ENCODE peak calls at places on chromosomes 13 and 19, in four cellular contexts. One of them, this sample, is unnamed.

GRCh38 chr13:110302986-110303385 is 4.0 kb downstream of the COL4A1 start:
- DNase-seq in GM13976: no peak
- DNase-seq in heart left ventricle: no peak
- DNase-seq in uterus: no peak
- DNase-seq in this sample: no peak

GRCh38 chr19:5157186-5157585 is 183.4 kb downstream of the PTPRS start:
- DNase-seq in GM13976: no peak
- DNase-seq in heart left ventricle: peak
- DNase-seq in uterus: no peak
- DNase-seq in this sample: no peak

GRCh38 chr13:92769064-92769463 is 457.5 kb upstream of the GPC6 start:
- DNase-seq in GM13976: no peak
- DNase-seq in heart left ventricle: no peak
- DNase-seq in uterus: no peak
- DNase-seq in this sample: no peak

GRCh38 chr19:4870025-4870700 is 2.7 kb upstream of the PLIN3 start:
- DNase-seq in GM13976: no peak
- DNase-seq in heart left ventricle: peak
- DNase-seq in uterus: no peak
- DNase-seq in this sample: no peak

GRCh38 chr13:106619688-106620555 is 52.0 kb upstream of the ARGLU1 start:
- DNase-seq in GM13976: peak
- DNase-seq in heart left ventricle: no peak
- DNase-seq in uterus: no peak
- DNase-seq in this sample: peak

GRCh38 chr13:80400164-80400767 is 59.3 kb upstream of the SPRY2 start:
- DNase-seq in GM13976: no peak
- DNase-seq in heart left ventricle: no peak
- DNase-seq in uterus: no peak
- DNase-seq in this sample: no peak

GRCh38 chr13:105573134-105573533 is 962.3 kb downstream of the EFNB2 start:
- DNase-seq in GM13976: no peak
- DNase-seq in heart left ventricle: no peak
- DNase-seq in uterus: no peak
- DNase-seq in this sample: no peak

GRCh38 chr19:35059006-35059798 is 17.7 kb downstream of the HPN start:
- DNase-seq in GM13976: no peak
- DNase-seq in heart left ventricle: peak
- DNase-seq in uterus: no peak
- DNase-seq in this sample: no peak

GRCh38 chr19:54256250-54257115 is 590 bp downstream of the LILRB5 start:
- DNase-seq in GM13976: no peak
- DNase-seq in heart left ventricle: no peak
- DNase-seq in uterus: no peak
- DNase-seq in this sample: no peak

GRCh38 chr13:39415403-39415802 is 187.6 kb downstream of the LHFPL6 start:
- DNase-seq in GM13976: no peak
- DNase-seq in heart left ventricle: peak
- DNase-seq in uterus: peak
- DNase-seq in this sample: no peak

GRCh38 chr19:44871809-44872208 is 19.2 kb upstream of the TOMM40 start:
- DNase-seq in GM13976: no peak
- DNase-seq in heart left ventricle: peak
- DNase-seq in uterus: no peak
- DNase-seq in this sample: no peak

GRCh38 chr13:79482271-79482970 is 1.5 kb downstream of the NDFIP2 start:
- DNase-seq in GM13976: no peak
- DNase-seq in heart left ventricle: no peak
- DNase-seq in uterus: no peak
- DNase-seq in this sample: no peak

GRCh38 chr19:46631481-46631880 is 4.5 kb downstream of the GNG8 start:
- DNase-seq in GM13976: no peak
- DNase-seq in heart left ventricle: no peak
- DNase-seq in uterus: peak
- DNase-seq in this sample: no peak

GRCh38 chr13:30030141-30030750 is 179.8 kb upstream of the UBL3 start:
- DNase-seq in GM13976: no peak
- DNase-seq in heart left ventricle: no peak
- DNase-seq in uterus: no peak
- DNase-seq in this sample: no peak

GRCh38 chr13:21986602-21987001 is 315.7 kb downstream of the FGF9 start:
- DNase-seq in GM13976: no peak
- DNase-seq in heart left ventricle: peak
- DNase-seq in uterus: peak
- DNase-seq in this sample: no peak

GRCh38 chr19:55257461-55258411 is 1.1 kb downstream of the PPP6R1 start:
- DNase-seq in GM13976: no peak
- DNase-seq in heart left ventricle: no peak
- DNase-seq in uterus: peak
- DNase-seq in this sample: no peak

GRCh38 chr19:52669586-52669985 is 31.4 kb upstream of the ZNF83 start:
- DNase-seq in GM13976: no peak
- DNase-seq in heart left ventricle: no peak
- DNase-seq in uterus: no peak
- DNase-seq in this sample: no peak

GRCh38 chr13:49935171-49936084 is 712 bp downstream of the SPRYD7 start:
- DNase-seq in GM13976: peak
- DNase-seq in heart left ventricle: no peak
- DNase-seq in uterus: no peak
- DNase-seq in this sample: peak

GRCh38 chr19:5296021-5296420 is 44.6 kb downstream of the PTPRS start:
- DNase-seq in GM13976: no peak
- DNase-seq in heart left ventricle: no peak
- DNase-seq in uterus: no peak
- DNase-seq in this sample: no peak

GRCh38 chr13:71880753-71881541 is 13.9 kb upstream of the DACH1 start:
- DNase-seq in GM13976: no peak
- DNase-seq in heart left ventricle: no peak
- DNase-seq in uterus: no peak
- DNase-seq in this sample: no peak

GRCh38 chr13:41554626-41555386 is 97.5 kb downstream of the RGCC start:
- DNase-seq in GM13976: peak
- DNase-seq in heart left ventricle: no peak
- DNase-seq in uterus: no peak
- DNase-seq in this sample: peak

GRCh38 chr19:18109731-18110671 is 12.4 kb downstream of the MAST3 start:
- DNase-seq in GM13976: peak
- DNase-seq in heart left ventricle: peak
- DNase-seq in uterus: peak
- DNase-seq in this sample: peak

GRCh38 chr19:44304659-44305193 is at the start of gene ZNF235:
- DNase-seq in GM13976: peak
- DNase-seq in heart left ventricle: peak
- DNase-seq in uterus: peak
- DNase-seq in this sample: peak

GRCh38 chr13:23578411-23579071 is 8.3 kb downstream of the TNFRSF19 start:
- DNase-seq in GM13976: peak
- DNase-seq in heart left ventricle: peak
- DNase-seq in uterus: peak
- DNase-seq in this sample: peak

GRCh38 chr13:43054803-43055802 is 31.7 kb downstream of the DNAJC15 start:
- DNase-seq in GM13976: no peak
- DNase-seq in heart left ventricle: no peak
- DNase-seq in uterus: peak
- DNase-seq in this sample: no peak

GRCh38 chr13:71871180-71871754 is 4.3 kb upstream of the DACH1 start:
- DNase-seq in GM13976: no peak
- DNase-seq in heart left ventricle: no peak
- DNase-seq in uterus: no peak
- DNase-seq in this sample: no peak

GRCh38 chr19:5489511-5489910 is 34.3 kb downstream of the ZNRF4 start:
- DNase-seq in GM13976: no peak
- DNase-seq in heart left ventricle: no peak
- DNase-seq in uterus: no peak
- DNase-seq in this sample: no peak

GRCh38 chr19:5691930-5692784 is 2.1 kb downstream of the RPL36 start:
- DNase-seq in GM13976: no peak
- DNase-seq in heart left ventricle: no peak
- DNase-seq in uterus: no peak
- DNase-seq in this sample: no peak

GRCh38 chr19:3808420-3809143 is 22.4 kb upstream of the MATK start:
- DNase-seq in GM13976: no peak
- DNase-seq in heart left ventricle: peak
- DNase-seq in uterus: no peak
- DNase-seq in this sample: no peak

GRCh38 chr13:23440821-23441608 is 7.5 kb upstream of the SACS start:
- DNase-seq in GM13976: no peak
- DNase-seq in heart left ventricle: no peak
- DNase-seq in uterus: no peak
- DNase-seq in this sample: no peak

GRCh38 chr19:43562698-43563241 is 12.6 kb downstream of the XRCC1 start:
- DNase-seq in GM13976: peak
- DNase-seq in heart left ventricle: peak
- DNase-seq in uterus: peak
- DNase-seq in this sample: peak

GRCh38 chr19:17522988-17523872 is 11.8 kb downstream of the PGLS start:
- DNase-seq in GM13976: peak
- DNase-seq in heart left ventricle: peak
- DNase-seq in uterus: no peak
- DNase-seq in this sample: peak

GRCh38 chr19:38657633-38658222 is 10.3 kb downstream of the ACTN4 start:
- DNase-seq in GM13976: no peak
- DNase-seq in heart left ventricle: no peak
- DNase-seq in uterus: no peak
- DNase-seq in this sample: no peak

GRCh38 chr13:94093652-94094310 is 385.7 kb downstream of the DCT start:
- DNase-seq in GM13976: no peak
- DNase-seq in heart left ventricle: no peak
- DNase-seq in uterus: no peak
- DNase-seq in this sample: no peak

GRCh38 chr19:17332360-17332676 is 2.3 kb downstream of the ANO8 start:
- DNase-seq in GM13976: no peak
- DNase-seq in heart left ventricle: no peak
- DNase-seq in uterus: no peak
- DNase-seq in this sample: no peak

GRCh38 chr19:1168877-1169791 is 4.9 kb downstream of the SBNO2 start:
- DNase-seq in GM13976: no peak
- DNase-seq in heart left ventricle: peak
- DNase-seq in uterus: peak
- DNase-seq in this sample: no peak

GRCh38 chr13:112773601-112774447 is 84.0 kb downstream of the ATP11A start:
- DNase-seq in GM13976: no peak
- DNase-seq in heart left ventricle: no peak
- DNase-seq in uterus: no peak
- DNase-seq in this sample: no peak

GRCh38 chr19:4699826-4700572 is 23.6 kb downstream of the DPP9 start:
- DNase-seq in GM13976: no peak
- DNase-seq in heart left ventricle: no peak
- DNase-seq in uterus: no peak
- DNase-seq in this sample: no peak

GRCh38 chr19:42325896-42326771 is 699 bp downstream of the MEGF8 start:
- DNase-seq in GM13976: peak
- DNase-seq in heart left ventricle: peak
- DNase-seq in uterus: no peak
- DNase-seq in this sample: no peak
- TF ChIP-seq CTCF in GM13976: no peak
- TF ChIP-seq CTCF in heart left ventricle: no peak
- TF ChIP-seq CTCF in uterus: no peak
- TF ChIP-seq CTCF in this sample: peak

GRCh38 chr19:23273594-23274412 is 23.6 kb upstream of the ZNF724 start:
- DNase-seq in GM13976: peak
- DNase-seq in heart left ventricle: peak
- DNase-seq in uterus: peak
- DNase-seq in this sample: peak

GRCh38 chr19:23273022-23273593 is 22.9 kb upstream of the ZNF724 start:
- DNase-seq in GM13976: no peak
- DNase-seq in heart left ventricle: no peak
- DNase-seq in uterus: no peak
- DNase-seq in this sample: no peak
- TF ChIP-seq CTCF in GM13976: no peak
- TF ChIP-seq CTCF in heart left ventricle: no peak
- TF ChIP-seq CTCF in uterus: no peak
- TF ChIP-seq CTCF in this sample: no peak

GRCh38 chr13:31051999-31052398 is 109.7 kb downstream of the HSPH1 start:
- DNase-seq in GM13976: no peak
- DNase-seq in heart left ventricle: no peak
- DNase-seq in uterus: no peak
- DNase-seq in this sample: no peak
- TF ChIP-seq CTCF in GM13976: no peak
- TF ChIP-seq CTCF in heart left ventricle: no peak
- TF ChIP-seq CTCF in uterus: no peak
- TF ChIP-seq CTCF in this sample: no peak

GRCh38 chr13:108218044-108218974 is at the start of gene ABHD13:
- DNase-seq in GM13976: peak
- DNase-seq in heart left ventricle: peak
- DNase-seq in uterus: peak
- DNase-seq in this sample: peak
- TF ChIP-seq CTCF in GM13976: no peak
- TF ChIP-seq CTCF in heart left ventricle: no peak
- TF ChIP-seq CTCF in uterus: no peak
- TF ChIP-seq CTCF in this sample: no peak

DNA sequence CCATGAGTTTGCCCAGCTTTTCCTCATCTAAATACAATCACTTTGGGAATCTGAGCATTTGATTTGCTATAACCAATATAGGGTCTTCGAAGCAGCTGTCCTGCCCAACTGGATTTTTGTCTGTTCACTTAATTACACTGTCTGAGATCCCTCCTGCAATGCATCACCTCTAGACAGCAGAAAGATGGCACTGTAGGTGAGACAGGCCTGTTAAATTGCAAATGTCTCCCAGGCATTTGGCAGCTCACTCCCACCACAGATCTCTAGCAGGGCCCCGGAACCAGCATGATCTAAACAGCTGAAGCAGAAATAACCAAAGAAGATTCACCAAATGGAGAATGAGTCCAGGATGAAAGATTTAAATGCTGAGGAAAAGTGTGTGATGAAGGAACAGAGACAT is 41.9 kb upstream of the SERPINE3 start:
- DNase-seq in GM13976: no peak
- DNase-seq in heart left ventricle: no peak
- DNase-seq in uterus: no peak
- DNase-seq in this sample: no peak
- TF ChIP-seq CTCF in GM13976: peak
- TF ChIP-seq CTCF in heart left ventricle: no peak
- TF ChIP-seq CTCF in uterus: no peak
- TF ChIP-seq CTCF in this sample: peak

GRCh38 chr13:77506874-77507273 is 28.6 kb upstream of the SCEL start:
- DNase-seq in GM13976: no peak
- DNase-seq in heart left ventricle: no peak
- DNase-seq in uterus: no peak
- DNase-seq in this sample: no peak
- TF ChIP-seq CTCF in GM13976: no peak
- TF ChIP-seq CTCF in heart left ventricle: no peak
- TF ChIP-seq CTCF in uterus: no peak
- TF ChIP-seq CTCF in this sample: no peak